ENCODE peak calls at places on chromosomes 6 and 20, in seven cellular contexts. One of them, this sample, is unnamed.
A peak's percentile ranks its signal among the peaks of the same experiment; 100 is the strongest.

GRCh38 chr6:154430494-154430919 is 73.9 kb upstream of the IPCEF1 start:
- DNase-seq in CD8-positive, alpha-beta T cell: no peak
- DNase-seq in aorta: no peak
- DNase-seq in heart right ventricle: no peak
- DNase-seq in IMR-90: no peak
- DNase-seq in naive thymus-derived CD4-positive, alpha-beta T cell: no peak
- DNase-seq in CD8-positive, alpha-beta memory T cell: no peak
- DNase-seq in this sample: no peak

GRCh38 chr20:48965189-48965910 is 43.8 kb downstream of the ARFGEF2 start:
- DNase-seq in CD8-positive, alpha-beta T cell: no peak
- DNase-seq in aorta: no peak
- DNase-seq in heart right ventricle: no peak
- DNase-seq in IMR-90: peak; percentile 72
- DNase-seq in naive thymus-derived CD4-positive, alpha-beta T cell: no peak
- DNase-seq in CD8-positive, alpha-beta memory T cell: no peak
- DNase-seq in this sample: no peak

GRCh38 chr6:90298459-90299053 is 1.9 kb upstream of the BACH2 start:
- DNase-seq in CD8-positive, alpha-beta T cell: no peak
- DNase-seq in aorta: no peak
- DNase-seq in heart right ventricle: no peak
- DNase-seq in IMR-90: no peak
- DNase-seq in naive thymus-derived CD4-positive, alpha-beta T cell: no peak
- DNase-seq in CD8-positive, alpha-beta memory T cell: no peak
- DNase-seq in this sample: no peak

GRCh38 chr20:25061821-25062530 is 4.0 kb upstream of the ACSS1 start:
- DNase-seq in CD8-positive, alpha-beta T cell: no peak
- DNase-seq in aorta: no peak
- DNase-seq in heart right ventricle: no peak
- DNase-seq in IMR-90: no peak
- DNase-seq in naive thymus-derived CD4-positive, alpha-beta T cell: no peak
- DNase-seq in CD8-positive, alpha-beta memory T cell: no peak
- DNase-seq in this sample: no peak

GRCh38 chr6:102390541-102390940 is 997.0 kb downstream of the GRIK2 start:
- DNase-seq in CD8-positive, alpha-beta T cell: no peak
- DNase-seq in aorta: no peak
- DNase-seq in heart right ventricle: no peak
- DNase-seq in IMR-90: no peak
- DNase-seq in naive thymus-derived CD4-positive, alpha-beta T cell: no peak
- DNase-seq in CD8-positive, alpha-beta memory T cell: no peak
- DNase-seq in this sample: no peak

GRCh38 chr6:149990109-149990671 is 26.4 kb downstream of the ULBP1 start:
- DNase-seq in CD8-positive, alpha-beta T cell: no peak
- DNase-seq in aorta: no peak
- DNase-seq in heart right ventricle: no peak
- DNase-seq in IMR-90: no peak
- DNase-seq in naive thymus-derived CD4-positive, alpha-beta T cell: no peak
- DNase-seq in CD8-positive, alpha-beta memory T cell: no peak
- DNase-seq in this sample: no peak

GRCh38 chr20:41570552-41570951 is 47.6 kb downstream of the CHD6 start:
- DNase-seq in CD8-positive, alpha-beta T cell: no peak
- DNase-seq in aorta: no peak
- DNase-seq in heart right ventricle: no peak
- DNase-seq in IMR-90: peak; percentile 28
- DNase-seq in naive thymus-derived CD4-positive, alpha-beta T cell: no peak
- DNase-seq in CD8-positive, alpha-beta memory T cell: no peak
- DNase-seq in this sample: no peak

GRCh38 chr6:73612611-73613010 is 41.2 kb downstream of the SLC17A5 start:
- DNase-seq in CD8-positive, alpha-beta T cell: no peak
- DNase-seq in aorta: no peak
- DNase-seq in heart right ventricle: no peak
- DNase-seq in IMR-90: no peak
- DNase-seq in naive thymus-derived CD4-positive, alpha-beta T cell: no peak
- DNase-seq in CD8-positive, alpha-beta memory T cell: no peak
- DNase-seq in this sample: no peak

GRCh38 chr20:44696315-44696714 is 18.9 kb upstream of the CCN5 start:
- DNase-seq in CD8-positive, alpha-beta T cell: no peak
- DNase-seq in aorta: no peak
- DNase-seq in heart right ventricle: no peak
- DNase-seq in IMR-90: no peak
- DNase-seq in naive thymus-derived CD4-positive, alpha-beta T cell: no peak
- DNase-seq in CD8-positive, alpha-beta memory T cell: no peak
- DNase-seq in this sample: no peak

GRCh38 chr20:25050082-25050481 is 7.9 kb downstream of the ACSS1 start:
- DNase-seq in CD8-positive, alpha-beta T cell: no peak
- DNase-seq in aorta: no peak
- DNase-seq in heart right ventricle: no peak
- DNase-seq in IMR-90: no peak
- DNase-seq in naive thymus-derived CD4-positive, alpha-beta T cell: no peak
- DNase-seq in CD8-positive, alpha-beta memory T cell: no peak
- DNase-seq in this sample: no peak

GRCh38 chr6:75204222-75204958 is 1.5 kb downstream of the COL12A1 start:
- DNase-seq in CD8-positive, alpha-beta T cell: no peak
- DNase-seq in aorta: peak; percentile 87
- DNase-seq in heart right ventricle: peak; percentile 86
- DNase-seq in IMR-90: peak; percentile 96
- DNase-seq in naive thymus-derived CD4-positive, alpha-beta T cell: no peak
- DNase-seq in CD8-positive, alpha-beta memory T cell: no peak
- DNase-seq in this sample: peak; percentile 70

GRCh38 chr6:68726992-68727391 is 91.9 kb downstream of the ADGRB3 start:
- DNase-seq in CD8-positive, alpha-beta T cell: no peak
- DNase-seq in aorta: no peak
- DNase-seq in heart right ventricle: no peak
- DNase-seq in IMR-90: no peak
- DNase-seq in naive thymus-derived CD4-positive, alpha-beta T cell: no peak
- DNase-seq in CD8-positive, alpha-beta memory T cell: no peak
- DNase-seq in this sample: no peak

GRCh38 chr20:17580905-17581304 is 11.0 kb downstream of the DSTN start:
- DNase-seq in CD8-positive, alpha-beta T cell: no peak
- DNase-seq in aorta: no peak
- DNase-seq in heart right ventricle: no peak
- DNase-seq in IMR-90: no peak
- DNase-seq in naive thymus-derived CD4-positive, alpha-beta T cell: no peak
- DNase-seq in CD8-positive, alpha-beta memory T cell: no peak
- DNase-seq in this sample: no peak

GRCh38 chr6:42960243-42961019 is at the start of gene GNMT:
- DNase-seq in CD8-positive, alpha-beta T cell: peak; percentile 18
- DNase-seq in aorta: no peak
- DNase-seq in heart right ventricle: peak; percentile 26
- DNase-seq in IMR-90: no peak
- DNase-seq in naive thymus-derived CD4-positive, alpha-beta T cell: peak; percentile 30
- DNase-seq in CD8-positive, alpha-beta memory T cell: no peak
- DNase-seq in this sample: peak; percentile 91

GRCh38 chr6:159594106-159594749 is 98.8 kb downstream of the SOD2 start:
- DNase-seq in CD8-positive, alpha-beta T cell: no peak
- DNase-seq in aorta: no peak
- DNase-seq in heart right ventricle: no peak
- DNase-seq in IMR-90: peak; percentile 52
- DNase-seq in naive thymus-derived CD4-positive, alpha-beta T cell: no peak
- DNase-seq in CD8-positive, alpha-beta memory T cell: no peak
- DNase-seq in this sample: no peak

GRCh38 chr6:141208101-141208500 is 924.6 kb upstream of the GJE1 start:
- DNase-seq in CD8-positive, alpha-beta T cell: no peak
- DNase-seq in aorta: no peak
- DNase-seq in heart right ventricle: no peak
- DNase-seq in IMR-90: no peak
- DNase-seq in naive thymus-derived CD4-positive, alpha-beta T cell: no peak
- DNase-seq in CD8-positive, alpha-beta memory T cell: no peak
- DNase-seq in this sample: no peak
- H3K9me3 ChIP-seq in CD8-positive, alpha-beta T cell: no peaks in the 10 kb centered on the region
- H3K9me3 ChIP-seq in aorta: peaks cover 1% of the 10 kb centered on the region
- H3K9me3 ChIP-seq in heart right ventricle: no peaks in the 10 kb centered on the region
- H3K9me3 ChIP-seq in IMR-90: peaks cover 2% of the 10 kb centered on the region
- H3K9me3 ChIP-seq in naive thymus-derived CD4-positive, alpha-beta T cell: no peaks in the 10 kb centered on the region
- H3K9me3 ChIP-seq in CD8-positive, alpha-beta memory T cell: no peaks in the 10 kb centered on the region
- H3K9me3 ChIP-seq in this sample: no peaks in the 10 kb centered on the region

DNA sequence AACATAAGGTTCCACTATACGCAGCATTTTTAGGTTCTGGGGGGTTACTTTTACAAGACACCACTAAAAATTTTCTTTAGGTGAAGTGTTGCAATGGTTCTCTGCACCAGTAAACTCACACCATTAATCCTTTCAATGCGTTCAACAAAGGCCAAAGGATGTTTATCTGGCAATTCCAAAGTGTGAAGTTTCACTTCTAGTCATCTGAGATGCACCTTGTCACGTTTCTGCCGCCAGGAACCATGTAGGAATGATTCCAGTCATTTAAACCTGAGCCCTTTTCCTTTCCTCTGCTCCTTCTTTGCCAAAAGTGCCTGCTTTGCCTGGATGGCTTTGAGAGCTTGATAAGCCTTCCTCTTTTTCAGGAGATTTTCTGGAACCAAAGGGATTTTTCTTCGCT is 54.8 kb downstream of the CD164 start:
- DNase-seq in CD8-positive, alpha-beta T cell: no peak
- DNase-seq in aorta: no peak
- DNase-seq in heart right ventricle: no peak
- DNase-seq in IMR-90: no peak
- DNase-seq in naive thymus-derived CD4-positive, alpha-beta T cell: no peak
- DNase-seq in CD8-positive, alpha-beta memory T cell: no peak
- DNase-seq in this sample: no peak
- H3K9me3 ChIP-seq in CD8-positive, alpha-beta T cell: no peaks in the 10 kb centered on the region
- H3K9me3 ChIP-seq in aorta: no peaks in the 10 kb centered on the region
- H3K9me3 ChIP-seq in heart right ventricle: no peaks in the 10 kb centered on the region
- H3K9me3 ChIP-seq in IMR-90: no peaks in the 10 kb centered on the region
- H3K9me3 ChIP-seq in naive thymus-derived CD4-positive, alpha-beta T cell: no peaks in the 10 kb centered on the region
- H3K9me3 ChIP-seq in CD8-positive, alpha-beta memory T cell: no peaks in the 10 kb centered on the region
- H3K9me3 ChIP-seq in this sample: no peaks in the 10 kb centered on the region

DNA sequence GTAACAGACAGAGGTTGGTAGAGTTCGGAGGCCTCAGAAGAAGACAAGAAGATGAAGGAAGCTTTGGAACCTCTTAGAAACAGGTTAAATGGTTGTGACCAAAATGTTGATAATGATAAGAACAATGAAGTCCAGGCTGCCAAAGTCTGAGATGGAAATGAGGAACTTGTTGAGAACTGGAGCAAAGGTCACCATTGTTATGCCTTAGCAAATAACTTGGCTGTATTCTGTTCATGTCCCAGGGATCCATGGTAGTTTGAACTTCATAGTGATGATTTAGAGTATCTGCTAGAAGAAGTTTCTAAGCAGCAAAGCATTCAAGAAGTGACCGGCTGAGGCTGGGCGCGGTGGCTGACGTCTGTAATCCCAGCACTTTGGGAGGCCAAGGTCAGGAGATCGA is 11.1 kb upstream of the LSM14B start:
- DNase-seq in CD8-positive, alpha-beta T cell: no peak
- DNase-seq in aorta: no peak
- DNase-seq in heart right ventricle: no peak
- DNase-seq in IMR-90: no peak
- DNase-seq in naive thymus-derived CD4-positive, alpha-beta T cell: no peak
- DNase-seq in CD8-positive, alpha-beta memory T cell: no peak
- DNase-seq in this sample: no peak
- H3K9me3 ChIP-seq in CD8-positive, alpha-beta T cell: peaks cover 56% of the 10 kb centered on the region
- H3K9me3 ChIP-seq in aorta: peaks cover 23% of the 10 kb centered on the region
- H3K9me3 ChIP-seq in heart right ventricle: peaks cover 43% of the 10 kb centered on the region
- H3K9me3 ChIP-seq in IMR-90: peaks cover 44% of the 10 kb centered on the region
- H3K9me3 ChIP-seq in naive thymus-derived CD4-positive, alpha-beta T cell: peaks cover 83% of the 10 kb centered on the region
- H3K9me3 ChIP-seq in CD8-positive, alpha-beta memory T cell: peaks cover 38% of the 10 kb centered on the region
- H3K9me3 ChIP-seq in this sample: no peaks in the 10 kb centered on the region

GRCh38 chr6:3277851-3278416 is 19.2 kb downstream of the PSMG4 start:
- DNase-seq in CD8-positive, alpha-beta T cell: no peak
- DNase-seq in aorta: no peak
- DNase-seq in heart right ventricle: no peak
- DNase-seq in IMR-90: no peak
- DNase-seq in naive thymus-derived CD4-positive, alpha-beta T cell: no peak
- DNase-seq in CD8-positive, alpha-beta memory T cell: no peak
- DNase-seq in this sample: no peak
- H3K9me3 ChIP-seq in CD8-positive, alpha-beta T cell: no peaks in the 10 kb centered on the region
- H3K9me3 ChIP-seq in aorta: no peaks in the 10 kb centered on the region
- H3K9me3 ChIP-seq in heart right ventricle: no peaks in the 10 kb centered on the region
- H3K9me3 ChIP-seq in IMR-90: no peaks in the 10 kb centered on the region
- H3K9me3 ChIP-seq in naive thymus-derived CD4-positive, alpha-beta T cell: no peaks in the 10 kb centered on the region
- H3K9me3 ChIP-seq in CD8-positive, alpha-beta memory T cell: no peaks in the 10 kb centered on the region
- H3K9me3 ChIP-seq in this sample: no peaks in the 10 kb centered on the region

DNA sequence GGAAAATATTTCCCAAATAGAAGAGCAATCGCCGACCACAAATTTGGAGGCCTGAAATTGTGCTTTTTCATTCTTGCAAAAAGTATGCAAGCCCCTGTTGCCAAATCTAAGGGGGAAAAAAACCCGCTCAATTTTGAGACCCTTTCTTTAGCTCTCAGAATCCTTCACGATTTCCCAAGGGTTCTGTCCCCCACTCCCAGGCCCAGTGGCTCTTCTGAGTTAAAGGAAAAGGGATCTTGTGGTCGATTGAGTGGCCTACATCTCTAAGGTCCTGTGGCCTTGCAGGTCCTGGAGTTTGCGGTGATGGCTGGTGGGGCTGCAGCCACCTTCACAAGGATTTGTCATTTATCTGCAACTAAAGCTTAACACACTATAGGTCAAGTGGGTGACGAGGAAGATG is 1.8 kb downstream of the PAX1 start:
- DNase-seq in CD8-positive, alpha-beta T cell: no peak
- DNase-seq in aorta: no peak
- DNase-seq in heart right ventricle: no peak
- DNase-seq in IMR-90: no peak
- DNase-seq in naive thymus-derived CD4-positive, alpha-beta T cell: no peak
- DNase-seq in CD8-positive, alpha-beta memory T cell: no peak
- DNase-seq in this sample: no peak
- H3K9me3 ChIP-seq in CD8-positive, alpha-beta T cell: no peaks in the 10 kb centered on the region
- H3K9me3 ChIP-seq in aorta: no peaks in the 10 kb centered on the region
- H3K9me3 ChIP-seq in heart right ventricle: no peaks in the 10 kb centered on the region
- H3K9me3 ChIP-seq in IMR-90: no peaks in the 10 kb centered on the region
- H3K9me3 ChIP-seq in naive thymus-derived CD4-positive, alpha-beta T cell: no peaks in the 10 kb centered on the region
- H3K9me3 ChIP-seq in CD8-positive, alpha-beta memory T cell: no peaks in the 10 kb centered on the region
- H3K9me3 ChIP-seq in this sample: no peaks in the 10 kb centered on the region

GRCh38 chr6:22668717-22669116 is 99.4 kb downstream of the HDGFL1 start:
- DNase-seq in CD8-positive, alpha-beta T cell: no peak
- DNase-seq in aorta: no peak
- DNase-seq in heart right ventricle: no peak
- DNase-seq in IMR-90: no peak
- DNase-seq in naive thymus-derived CD4-positive, alpha-beta T cell: no peak
- DNase-seq in CD8-positive, alpha-beta memory T cell: no peak
- DNase-seq in this sample: no peak
- H3K9me3 ChIP-seq in CD8-positive, alpha-beta T cell: no peaks in the 10 kb centered on the region
- H3K9me3 ChIP-seq in aorta: no peaks in the 10 kb centered on the region
- H3K9me3 ChIP-seq in heart right ventricle: no peaks in the 10 kb centered on the region
- H3K9me3 ChIP-seq in IMR-90: no peaks in the 10 kb centered on the region
- H3K9me3 ChIP-seq in naive thymus-derived CD4-positive, alpha-beta T cell: no peaks in the 10 kb centered on the region
- H3K9me3 ChIP-seq in CD8-positive, alpha-beta memory T cell: no peaks in the 10 kb centered on the region
- H3K9me3 ChIP-seq in this sample: no peaks in the 10 kb centered on the region

DNA sequence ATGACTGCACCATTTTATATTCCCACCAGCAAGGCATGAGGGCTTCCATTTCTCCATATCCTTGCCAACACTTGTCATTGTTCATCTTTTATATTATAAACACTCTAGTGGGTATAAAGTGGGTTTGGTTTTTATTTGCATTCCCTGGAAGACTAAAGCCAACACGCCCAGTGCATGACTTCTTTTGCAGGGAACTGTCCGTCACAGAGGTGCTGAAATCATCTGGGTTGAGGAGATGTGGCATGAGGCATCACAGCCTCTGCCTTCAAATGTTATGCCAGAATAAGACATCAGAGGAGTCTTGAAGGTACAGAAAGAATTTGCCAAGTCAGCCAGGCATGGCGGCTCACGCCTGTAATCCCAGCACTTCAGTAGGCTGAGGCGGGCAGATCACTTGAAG is 29.9 kb upstream of the FAM210B start:
- DNase-seq in CD8-positive, alpha-beta T cell: no peak
- DNase-seq in aorta: no peak
- DNase-seq in heart right ventricle: no peak
- DNase-seq in IMR-90: peak; percentile 8
- DNase-seq in naive thymus-derived CD4-positive, alpha-beta T cell: no peak
- DNase-seq in CD8-positive, alpha-beta memory T cell: no peak
- DNase-seq in this sample: peak; percentile 10
- H3K9me3 ChIP-seq in CD8-positive, alpha-beta T cell: no peaks in the 10 kb centered on the region
- H3K9me3 ChIP-seq in aorta: peaks cover 5% of the 10 kb centered on the region
- H3K9me3 ChIP-seq in heart right ventricle: no peaks in the 10 kb centered on the region
- H3K9me3 ChIP-seq in IMR-90: no peaks in the 10 kb centered on the region
- H3K9me3 ChIP-seq in naive thymus-derived CD4-positive, alpha-beta T cell: no peaks in the 10 kb centered on the region
- H3K9me3 ChIP-seq in CD8-positive, alpha-beta memory T cell: no peaks in the 10 kb centered on the region
- H3K9me3 ChIP-seq in this sample: no peaks in the 10 kb centered on the region

GRCh38 chr20:10632681-10633509 is 40.9 kb downstream of the JAG1 start:
- DNase-seq in CD8-positive, alpha-beta T cell: no peak
- DNase-seq in aorta: no peak
- DNase-seq in heart right ventricle: no peak
- DNase-seq in IMR-90: no peak
- DNase-seq in naive thymus-derived CD4-positive, alpha-beta T cell: no peak
- DNase-seq in CD8-positive, alpha-beta memory T cell: no peak
- DNase-seq in this sample: no peak
- H3K9me3 ChIP-seq in CD8-positive, alpha-beta T cell: no peaks in the 10 kb centered on the region
- H3K9me3 ChIP-seq in aorta: no peaks in the 10 kb centered on the region
- H3K9me3 ChIP-seq in heart right ventricle: no peaks in the 10 kb centered on the region
- H3K9me3 ChIP-seq in IMR-90: no peaks in the 10 kb centered on the region
- H3K9me3 ChIP-seq in naive thymus-derived CD4-positive, alpha-beta T cell: no peaks in the 10 kb centered on the region
- H3K9me3 ChIP-seq in CD8-positive, alpha-beta memory T cell: no peaks in the 10 kb centered on the region
- H3K9me3 ChIP-seq in this sample: no peaks in the 10 kb centered on the region